ENCODE peak calls at places on chromosomes 3 and 15, in five cellular contexts. Y is IMR-90, X is neuronal stem cell, L is H9, M is mesenchymal stem cell. S is an unnamed sample.

GRCh38 chr15:31482122-31482922 is 155.7 kb downstream of the KLF13 start:
- DNase-seq in M (no peak), X (no peak), L (peak), Y (no peak), S (no peak)

GRCh38 chr15:60381148-60381788 is 16.5 kb downstream of the ANXA2 start:
- DNase-seq in X (no peak), M (peak), L (no peak), Y (peak), S (no peak)

GRCh38 chr3:172856766-172857742 is 106.5 kb downstream of the ECT2 start:
- DNase-seq in L (no peak), X (no peak), M (peak), Y (no peak), S (no peak)

GRCh38 chr3:130787422-130788068 is 40.9 kb upstream of the PIK3R4 start:
- DNase-seq in M (no peak), X (no peak), L (no peak), Y (no peak), S (no peak)

GRCh38 chr15:77901251-77901881 is 176.1 kb downstream of the TBC1D2B start:
- DNase-seq in L (no peak), M (no peak), X (no peak), Y (no peak), S (no peak)

GRCh38 chr3:42827654-42828053 is 18.4 kb downstream of the ACKR2 start:
- DNase-seq in L (no peak), Y (no peak), X (no peak), M (no peak), S (no peak)

GRCh38 chr3:122246214-122246613 is 62.7 kb downstream of the CASR start:
- DNase-seq in Y (peak), X (no peak), L (no peak), M (peak), S (no peak)

GRCh38 chr3:98874602-98875249 is 26.8 kb downstream of the DCBLD2 start:
- DNase-seq in M (no peak), Y (no peak), X (no peak), L (no peak), S (no peak)

GRCh38 chr15:77030928-77031375 is 36.0 kb downstream of the PSTPIP1 start:
- DNase-seq in M (no peak), L (peak), Y (no peak), X (no peak), S (peak)

GRCh38 chr3:3015472-3016089 is 94.6 kb downstream of the IL5RA start:
- DNase-seq in L (no peak), Y (peak), X (peak), M (peak), S (no peak)

GRCh38 chr3:126053513-126053912 is 30.4 kb downstream of the SLC41A3 start:
- DNase-seq in M (no peak), Y (peak), L (no peak), X (no peak), S (no peak)

GRCh38 chr15:55740981-55741591 is 1.9 kb downstream of the PRTG start:
- DNase-seq in L (no peak), M (peak), X (no peak), Y (no peak), S (no peak)

GRCh38 chr3:54950391-54951003 is 22.6 kb upstream of the LRTM1 start:
- DNase-seq in Y (no peak), M (no peak), L (no peak), X (no peak), S (no peak)

GRCh38 chr3:18591120-18591519 is 166.0 kb upstream of the SATB1 start:
- DNase-seq in X (no peak), Y (no peak), L (no peak), M (no peak), S (no peak)

GRCh38 chr3:173529062-173529711 is 131.6 kb downstream of the NLGN1 start:
- DNase-seq in L (peak), X (no peak), M (peak), Y (peak), S (no peak)

GRCh38 chr15:39453500-39454073 is 127.3 kb upstream of the THBS1 start:
- DNase-seq in L (no peak), X (no peak), Y (no peak), M (peak), S (no peak)

GRCh38 chr3:71690222-71690821 is 34.9 kb downstream of the EIF4E3 start:
- DNase-seq in L (no peak), M (peak), X (no peak), Y (peak), S (no peak)

GRCh38 chr3:155737844-155738460 is 6.9 kb downstream of the PLCH1 start:
- DNase-seq in Y (no peak), L (no peak), X (no peak), M (no peak), S (no peak)

GRCh38 chr3:38645076-38645475 is 4.4 kb downstream of the SCN5A start:
- DNase-seq in M (no peak), Y (no peak), X (no peak), L (no peak), S (peak)

GRCh38 chr15:40695469-40695910 is 516 bp downstream of the RAD51 start:
- DNase-seq in L (no peak), M (peak), X (no peak), Y (peak), S (no peak)

GRCh38 chr3:189304465-189305341 is 132.9 kb downstream of the TPRG1 start:
- DNase-seq in M (peak), L (peak), X (no peak), Y (no peak), S (peak)

GRCh38 chr3:44048196-44048924 is 193.3 kb upstream of the TOPAZ1 start:
- DNase-seq in X (no peak), L (no peak), Y (no peak), M (no peak), S (no peak)

GRCh38 chr3:97359958-97360357 is 404.6 kb upstream of the ARL6 start:
- DNase-seq in M (no peak), Y (no peak), L (no peak), X (no peak), S (no peak)

DNA sequence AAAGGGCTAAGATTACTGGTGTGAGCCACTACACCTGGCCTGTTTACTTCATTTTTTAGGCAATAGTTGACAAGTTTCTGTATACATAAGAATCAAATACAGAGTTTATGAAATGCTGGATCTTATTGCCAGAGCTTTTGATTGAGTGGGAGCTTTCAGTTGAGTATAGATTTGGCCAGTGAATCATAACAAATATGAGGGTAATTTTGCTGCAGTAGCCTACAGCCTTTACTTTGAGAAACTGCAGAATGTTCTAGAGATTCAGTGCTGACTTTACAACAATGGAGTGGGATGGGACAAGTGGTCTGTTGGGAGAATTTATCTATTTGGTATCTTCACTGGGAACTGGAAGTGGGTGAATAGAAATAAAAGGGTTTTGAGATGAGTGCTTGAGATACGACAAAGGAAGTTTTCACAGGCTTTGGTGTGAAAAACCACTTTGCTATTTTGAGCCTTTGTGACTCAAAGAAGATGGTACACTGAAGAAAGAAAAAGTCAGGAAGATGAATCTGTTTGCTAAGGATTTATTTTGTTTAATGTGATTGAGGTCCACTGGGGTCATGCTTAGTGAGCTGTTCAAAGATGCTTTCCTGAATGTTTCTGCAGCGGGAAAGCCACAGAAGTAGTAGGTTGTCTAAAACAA is 227.8 kb downstream of the UBE2E2 start:
- DNase-seq in M (no peak), L (no peak), X (no peak), Y (peak), S (no peak)
- H4K91ac ChIP-seq in M (no peak), L (no peak), X (no peak), Y (no peak), S (no peak)

GRCh38 chr3:13698498-13698897 is 149.6 kb downstream of the FBLN2 start:
- DNase-seq in L (peak), X (peak), Y (no peak), M (no peak), S (no peak)
- H4K91ac ChIP-seq in L (no peak), X (no peak), Y (no peak), M (no peak), S (peak)

DNA sequence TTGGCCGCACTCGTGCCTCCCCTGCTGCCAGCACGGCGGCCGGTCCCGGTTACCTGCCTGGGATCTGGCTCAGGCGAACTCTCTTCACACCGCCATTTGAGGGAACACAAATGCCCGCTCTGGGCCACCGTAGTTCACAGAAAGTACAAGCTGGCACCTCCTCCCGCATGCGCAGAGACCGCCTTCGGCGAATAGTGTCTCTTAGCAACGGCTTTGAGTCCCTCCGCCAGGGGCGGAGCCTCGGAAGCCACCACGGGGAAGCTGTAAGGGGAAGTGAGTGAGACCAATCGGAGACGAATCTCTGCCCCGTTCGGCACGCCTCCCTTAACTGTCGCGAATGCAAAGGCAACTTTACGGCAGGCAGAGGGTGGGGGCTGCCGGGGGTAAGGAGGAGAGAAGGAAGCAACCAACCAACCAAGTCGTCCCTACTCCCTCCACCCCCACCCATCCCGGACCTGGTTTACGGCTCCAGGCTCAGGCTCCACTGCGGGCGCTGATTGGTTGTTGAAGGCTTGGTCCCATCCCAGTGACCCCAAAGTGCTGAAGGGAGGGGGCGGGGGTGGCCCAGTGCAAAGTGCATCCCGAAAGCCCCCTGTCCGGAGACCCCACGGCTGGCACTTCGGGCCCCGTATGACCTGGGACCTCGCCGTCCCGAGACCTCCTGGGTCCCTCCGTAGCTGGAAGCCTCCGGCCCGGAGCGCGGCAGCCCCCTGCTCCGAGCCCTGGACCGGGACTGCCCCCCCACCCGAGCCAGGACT is at the start of the genes ASB7 and LINS1:
- DNase-seq in X (peak), L (peak), M (peak), Y (peak), S (peak)
- H4K91ac ChIP-seq in X (no peak), L (no peak), M (peak), Y (peak), S (peak)

GRCh38 chr3:124157748-124158147 is 165.8 kb upstream of the ROPN1 start:
- DNase-seq in M (no peak), X (no peak), Y (no peak), L (peak), S (no peak)

GRCh38 chr3:124157000-124157712 is 165.2 kb upstream of the ROPN1 start:
- DNase-seq in X (no peak), L (no peak), M (no peak), Y (peak), S (no peak)

GRCh38 chr3:124163689-124164088 is 171.8 kb upstream of the ROPN1 start:
- DNase-seq in X (no peak), L (no peak), Y (no peak), M (no peak), S (no peak)

GRCh38 chr3:124158174-124158812 is 166.4 kb upstream of the ROPN1 start:
- DNase-seq in M (no peak), Y (no peak), X (no peak), L (peak), S (peak)

GRCh38 chr3:124161453-124161852 is 169.5 kb upstream of the ROPN1 start:
- DNase-seq in L (no peak), X (no peak), M (no peak), Y (no peak), S (no peak)
- H4K91ac ChIP-seq in L (no peak), X (no peak), M (no peak), Y (no peak), S (no peak)

DNA sequence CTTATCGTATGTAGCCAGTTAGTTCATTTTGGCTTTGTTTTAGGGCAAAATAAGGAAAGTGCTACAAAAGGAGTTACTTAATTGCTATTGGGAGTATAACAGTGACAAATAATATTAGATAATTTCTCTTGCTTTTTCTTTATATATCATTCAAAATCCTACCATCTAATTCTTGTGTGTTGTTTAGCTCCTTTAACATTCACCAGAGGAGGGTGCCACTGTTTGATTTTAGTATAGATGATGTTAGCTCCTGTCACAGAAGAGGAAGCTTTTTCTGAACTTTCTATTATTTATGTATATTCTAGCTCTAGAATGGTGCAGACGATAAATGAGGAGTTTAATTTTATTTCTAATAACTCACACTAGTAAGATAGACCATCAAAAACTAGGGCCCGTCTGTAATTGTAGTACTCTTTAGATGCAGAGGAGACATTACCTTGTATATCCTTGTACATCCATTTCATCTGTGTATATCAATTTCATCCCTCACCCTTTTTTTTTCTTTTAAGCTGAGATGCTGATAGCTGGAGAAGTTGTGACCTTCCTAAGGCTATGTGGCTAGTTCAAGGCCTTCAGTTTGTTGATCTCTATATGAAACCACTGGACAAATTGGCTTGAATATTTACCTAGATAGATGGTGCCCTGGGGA is 3.0 kb downstream of the PPM1L start:
- DNase-seq in L (no peak), X (no peak), Y (no peak), M (no peak), S (no peak)
- H4K91ac ChIP-seq in L (no peak), X (no peak), Y (no peak), M (no peak), S (no peak)

DNA sequence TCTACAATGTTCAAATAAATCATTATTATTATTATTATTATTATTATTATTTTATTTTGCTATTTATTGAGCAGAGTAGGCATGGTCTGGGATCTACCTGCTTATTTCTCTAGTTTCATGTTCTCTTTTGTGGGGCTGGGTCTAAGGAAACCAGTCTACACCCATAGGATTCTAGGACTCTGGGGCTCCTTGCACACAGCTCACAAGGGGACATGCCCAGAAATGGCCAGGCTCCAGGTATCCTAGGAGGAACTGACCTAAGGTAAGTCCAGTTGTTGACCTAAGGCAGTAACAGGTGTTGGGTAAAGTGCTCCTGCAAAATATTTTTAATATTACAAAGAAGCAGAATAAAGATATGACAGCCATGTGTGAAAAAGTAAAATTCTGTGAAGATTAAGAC is 149.6 kb upstream of the TBL1XR1 start:
- DNase-seq in Y (no peak), L (no peak), X (no peak), M (no peak), S (no peak)
- H4K91ac ChIP-seq in Y (peak), L (no peak), X (no peak), M (no peak), S (no peak)

DNA sequence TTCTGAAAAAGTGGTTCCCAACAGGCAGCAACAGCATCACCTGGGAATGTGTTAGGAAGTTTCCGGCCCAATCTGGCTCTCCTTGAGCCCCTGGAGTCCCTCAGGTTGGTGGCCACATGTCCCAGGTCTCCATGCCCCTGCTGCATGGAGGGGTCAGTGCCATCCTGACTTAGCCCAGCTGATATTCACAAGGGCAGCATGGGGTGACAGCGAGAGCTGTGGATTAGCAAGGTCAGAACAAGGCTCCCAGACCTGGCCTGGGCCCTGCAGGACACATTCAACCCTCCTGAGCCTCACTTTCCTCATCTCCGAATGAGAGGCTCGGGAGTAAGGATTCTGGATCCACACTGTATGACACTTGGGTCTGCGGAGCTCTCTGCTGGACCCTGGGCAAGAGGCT is 243.8 kb upstream of the TLE3 start:
- DNase-seq in X (no peak), M (no peak), L (peak), Y (no peak), S (peak)
- H4K91ac ChIP-seq in X (no peak), M (no peak), L (no peak), Y (no peak), S (no peak)